ENCODE peak calls at places on chromosomes 7 and 10, in four cellular contexts. L is tibial nerve, E is cardiac muscle cell, A is H1. W is an unnamed sample.

GRCh38 chr7:134022512-134022911 is 104.6 kb upstream of the LRGUK start:
- DNase-seq in L (no peak), E (no peak), A (no peak), W (no peak)

GRCh38 chr7:69568266-69568665 is 30.0 kb upstream of the AUTS2 start:
- DNase-seq in L (no peak), E (no peak), A (no peak), W (no peak)

GRCh38 chr10:102072867-102073527 is 7.8 kb downstream of the HPS6 start:
- DNase-seq in L (peak), E (peak), A (no peak), W (peak)

GRCh38 chr7:55438765-55439525 is 73.8 kb downstream of the LANCL2 start:
- DNase-seq in L (no peak), E (no peak), A (no peak), W (no peak)

GRCh38 chr10:112562803-112563663 is 116.0 kb downstream of the VTI1A start:
- DNase-seq in L (no peak), E (no peak), A (no peak), W (no peak)

GRCh38 chr7:105009667-105010537 is 4.1 kb upstream of the KMT2E start:
- DNase-seq in L (no peak), E (no peak), A (no peak), W (no peak)

GRCh38 chr10:120511165-120511564 is 54.1 kb downstream of the PLPP4 start:
- DNase-seq in L (no peak), E (no peak), A (no peak), W (no peak)

GRCh38 chr7:251005-251404 is 39.0 kb upstream of the FOXL3 start:
- DNase-seq in L (no peak), E (no peak), A (no peak), W (no peak)

GRCh38 chr7:88044069-88044468 is 110.0 kb downstream of the ADAM22 start:
- DNase-seq in L (no peak), E (no peak), A (no peak), W (no peak)

GRCh38 chr7:42151309-42151708 is 85.7 kb downstream of the GLI3 start:
- DNase-seq in L (no peak), E (peak), A (no peak), W (no peak)

GRCh38 chr7:45178241-45179225 is 20.9 kb downstream of the RAMP3 start:
- DNase-seq in L (no peak), E (no peak), A (no peak), W (no peak)

GRCh38 chr7:64307254-64308018 is 6.3 kb upstream of the ZNF736 start:
- DNase-seq in L (peak), E (peak), A (no peak), W (peak)

GRCh38 chr7:90896458-90896857 is 300.3 kb downstream of the CDK14 start:
- DNase-seq in L (no peak), E (no peak), A (no peak), W (no peak)

GRCh38 chr7:70097639-70098038 is 499.4 kb downstream of the AUTS2 start:
- DNase-seq in L (no peak), E (peak), A (no peak), W (no peak)

GRCh38 chr10:49612513-49613159 is 1.2 kb upstream of the CHAT start:
- DNase-seq in L (no peak), E (peak), A (no peak), W (peak)

GRCh38 chr7:151830121-151830815 is 46.6 kb downstream of the PRKAG2 start:
- DNase-seq in L (no peak), E (no peak), A (no peak), W (no peak)

GRCh38 chr7:32299133-32299702 is 191.0 kb downstream of the LSM5 start:
- DNase-seq in L (peak), E (peak), A (no peak), W (peak)

GRCh38 chr10:46074547-46074946 is 28.5 kb upstream of the MSMB start:
- DNase-seq in L (no peak), E (no peak), A (no peak), W (no peak)
- TF ChIP-seq CTCF in L (no peak), E (no peak), A (no peak), W (no peak)

DNA sequence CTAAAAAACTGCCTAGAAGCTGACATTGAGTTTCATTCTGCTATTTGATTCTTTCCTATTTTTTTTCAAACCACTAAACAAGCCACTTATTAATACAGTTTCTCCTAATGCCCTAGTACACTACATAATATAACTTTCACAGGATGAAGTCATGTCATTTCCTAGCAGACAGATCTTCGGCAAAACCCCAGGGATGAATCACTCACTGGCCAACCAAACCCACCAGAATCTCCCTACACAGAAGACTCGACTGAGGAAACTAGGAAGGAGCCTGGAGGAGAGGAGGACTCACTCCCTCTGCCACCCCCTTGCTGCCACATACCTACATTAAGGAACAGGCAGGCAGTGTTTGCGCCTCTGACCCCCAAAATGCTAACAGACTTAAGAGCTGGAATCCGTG is 33.4 kb downstream of the XPNPEP1 start:
- DNase-seq in L (no peak), E (no peak), A (no peak), W (no peak)
- TF ChIP-seq CTCF in L (no peak), E (peak), A (no peak), W (no peak)

GRCh38 chr7:115475774-115476407 is 554.0 kb downstream of the MDFIC start:
- DNase-seq in L (no peak), E (peak), A (no peak), W (peak)
- TF ChIP-seq CTCF in L (no peak), E (peak), A (peak), W (no peak)

GRCh38 chr7:43458330-43458729 is 124.6 kb upstream of the STK17A start:
- DNase-seq in L (no peak), E (no peak), A (no peak), W (no peak)

GRCh38 chr7:43450894-43451293 is 132.0 kb upstream of the STK17A start:
- DNase-seq in L (no peak), E (no peak), A (no peak), W (no peak)

GRCh38 chr7:43458746-43459337 is 124.1 kb upstream of the STK17A start:
- DNase-seq in L (no peak), E (no peak), A (no peak), W (no peak)

GRCh38 chr7:43456200-43456599 is 126.7 kb upstream of the STK17A start:
- DNase-seq in L (no peak), E (peak), A (no peak), W (no peak)

DNA sequence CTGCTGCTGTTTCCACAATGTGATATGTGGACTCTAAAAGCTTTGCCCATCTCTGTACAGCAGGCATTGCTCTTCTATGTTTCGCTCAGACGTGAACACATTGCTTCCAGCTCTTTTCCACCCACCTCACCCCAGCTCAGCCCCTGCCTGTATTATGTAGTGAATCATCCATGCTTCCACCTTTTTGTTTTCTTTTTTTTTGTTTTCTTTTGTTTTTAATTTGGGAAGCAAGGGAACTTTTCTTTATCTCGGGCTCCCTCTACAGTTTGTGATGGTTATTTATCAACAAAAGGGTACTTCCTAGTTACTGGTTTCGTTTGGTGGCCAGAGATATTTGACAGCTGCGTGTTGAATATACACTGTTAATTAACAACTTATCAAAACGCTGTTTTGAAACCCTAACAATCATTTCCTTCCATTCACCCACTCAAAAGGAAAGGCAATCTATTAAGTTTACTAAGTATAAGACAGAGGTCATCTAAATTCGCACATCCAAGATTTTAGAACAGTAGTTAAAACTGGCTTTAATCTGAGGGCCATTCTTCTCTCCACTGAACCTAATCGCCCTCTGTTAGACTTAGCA is 127.9 kb upstream of the STK17A start:
- DNase-seq in L (no peak), E (peak), A (no peak), W (no peak)
- TF ChIP-seq CTCF in L (peak), E (peak), A (peak), W (peak)

DNA sequence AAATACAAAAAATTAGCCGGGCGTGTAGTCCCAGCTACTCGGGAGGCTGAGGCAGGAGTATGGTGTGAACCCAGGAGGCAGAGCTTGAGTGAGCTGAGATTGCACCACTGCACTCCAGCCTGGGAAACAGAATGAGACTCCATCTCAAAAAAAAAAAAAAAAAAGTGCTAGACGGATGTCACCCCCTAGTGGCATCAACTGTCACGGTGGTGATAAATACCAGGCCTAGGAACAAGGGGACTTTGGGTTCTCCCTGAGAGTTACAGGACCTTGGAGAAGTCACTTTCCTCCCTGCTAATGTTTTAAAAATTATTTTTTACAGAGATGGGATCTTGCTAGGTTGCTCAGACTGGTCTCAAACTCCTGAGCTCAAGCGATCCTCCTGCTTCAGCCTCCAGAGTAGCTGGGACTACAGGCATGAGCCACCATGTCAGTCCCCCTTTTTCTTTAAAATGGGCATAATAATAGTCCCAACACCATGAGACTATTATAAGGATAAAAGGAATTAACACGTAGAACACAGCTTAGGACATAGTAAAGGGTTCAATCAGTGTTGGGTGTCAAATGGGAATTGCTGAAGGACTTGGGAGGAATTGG is 2.6 kb upstream of the TMEM130 start:
- DNase-seq in L (no peak), E (no peak), A (no peak), W (no peak)
- TF ChIP-seq CTCF in L (no peak), E (peak), A (peak), W (peak)

W was measured in glutamatergic neuron.